ENCODE peak calls at places on chromosomes 11 and 22, in five cellular contexts. G is mesothelial cell of epicardium, N is Calu3, L is Karpas-422, R is occipital lobe. O is an unnamed sample.

GRCh38 chr11:32584921-32585320 is 1.3 kb downstream of the EIF3M start:
- DNase-seq in G (no peak), N (no peak), R (no peak), L (no peak), O (no peak)

GRCh38 chr11:114296190-114296978 is at the start of gene NNMT:
- DNase-seq in R (peak; percentile 6), N (peak; percentile 65), L (no peak), G (no peak), O (peak; percentile 96)

GRCh38 chr11:20754957-20755356 is 85.6 kb downstream of the NELL1 start:
- DNase-seq in R (no peak), G (no peak), L (peak; percentile 62), N (no peak), O (no peak)

GRCh38 chr11:124233376-124233775 is 7.5 kb upstream of the OR8G1 start:
- DNase-seq in G (no peak), R (no peak), N (no peak), L (no peak), O (no peak)

GRCh38 chr22:37181681-37182080 is 6.4 kb downstream of the C1QTNF6 start:
- DNase-seq in R (no peak), G (no peak), N (no peak), L (no peak), O (no peak)

GRCh38 chr11:6968816-6969215 is 42.6 kb downstream of the ZNF215 start:
- DNase-seq in N (no peak), L (no peak), G (no peak), R (no peak), O (no peak)

GRCh38 chr22:26017932-26018331 is 151.3 kb upstream of the SEZ6L start:
- DNase-seq in R (no peak), G (no peak), L (no peak), N (no peak), O (no peak)

GRCh38 chr22:27719535-27720227 is 81.9 kb downstream of the MN1 start:
- DNase-seq in G (no peak), N (no peak), L (peak; percentile 46), R (no peak), O (peak; percentile 13)

GRCh38 chr22:32926600-32926999 is 125.1 kb downstream of the TIMP3 start:
- DNase-seq in G (no peak), N (peak; percentile 34), R (no peak), L (peak; percentile 71), O (no peak)

GRCh38 chr11:1082346-1082727 is 7.7 kb downstream of the MUC2 start:
- DNase-seq in L (no peak), N (no peak), G (peak; percentile 33), R (no peak), O (no peak)

GRCh38 chr22:20591660-20592310 is 84.4 kb downstream of the MED15 start:
- DNase-seq in G (no peak), L (no peak), R (no peak), N (peak; percentile 48), O (peak; percentile 12)

GRCh38 chr11:12090761-12091261 is 19.6 kb upstream of the MICAL2 start:
- DNase-seq in L (no peak), N (peak; percentile 91), G (no peak), R (no peak), O (no peak)

GRCh38 chr11:37718431-37718999 is 1120.5 kb upstream of the RAG2 start:
- DNase-seq in G (no peak), R (no peak), N (no peak), L (no peak), O (peak; percentile 0)

GRCh38 chr11:131408011-131408640 is 37.7 kb downstream of the NTM start:
- DNase-seq in L (peak; percentile 76), R (no peak), N (no peak), G (no peak), O (no peak)

GRCh38 chr11:125662689-125663088 is 18.0 kb downstream of the ACRV1 start:
- DNase-seq in L (no peak), G (no peak), R (no peak), N (no peak), O (no peak)

GRCh38 chr22:41288245-41288946 is 2.4 kb upstream of the RANGAP1 start:
- DNase-seq in L (no peak), R (no peak), N (peak; percentile 59), G (no peak), O (no peak)

GRCh38 chr11:927871-928270 is 2.2 kb downstream of the AP2A2 start:
- DNase-seq in L (no peak), G (no peak), N (no peak), R (no peak), O (no peak)

GRCh38 chr22:46815896-46816721 is 53.7 kb downstream of the TBC1D22A start:
- DNase-seq in N (peak; percentile 27), R (no peak), L (no peak), G (no peak), O (no peak)

GRCh38 chr22:39942433-39943213 is 17.6 kb upstream of the TMA7B start:
- DNase-seq in G (no peak), R (no peak), N (no peak), L (no peak), O (no peak)

GRCh38 chr11:66272600-66272999 is 4.2 kb downstream of the RAB1B start:
- DNase-seq in G (no peak), L (no peak), N (no peak), R (no peak), O (no peak)

GRCh38 chr11:69216609-69217008 is 60.9 kb downstream of the SMIM38 start:
- DNase-seq in L (no peak), G (peak; percentile 32), N (no peak), R (no peak), O (no peak)

GRCh38 chr11:1231396-1232327 is 8.8 kb downstream of the MUC5B start:
- DNase-seq in L (no peak), G (no peak), N (no peak), R (no peak), O (no peak)

GRCh38 chr11:77073328-77074001 is 6.7 kb downstream of the CAPN5 start:
- DNase-seq in N (peak; percentile 73), R (peak; percentile 48), G (peak; percentile 56), L (no peak), O (peak; percentile 92)

GRCh38 chr11:69912161-69912910 is 93.1 kb upstream of the FGF3 start:
- DNase-seq in N (no peak), L (no peak), G (no peak), R (no peak), O (no peak)

GRCh38 chr11:38005597-38005996 is 1407.6 kb upstream of the RAG2 start:
- DNase-seq in L (no peak), G (no peak), N (no peak), R (no peak), O (peak; percentile 20)

GRCh38 chr11:2590951-2591754 is 108.6 kb downstream of the KCNQ1OT1 start:
- DNase-seq in N (no peak), R (peak; percentile 51), G (no peak), L (no peak), O (no peak)

GRCh38 chr11:47050284-47050683 is 113.7 kb downstream of the CSTPP1 start:
- DNase-seq in G (no peak), L (no peak), N (no peak), R (no peak), O (no peak)

GRCh38 chr11:11476499-11476898 is 123.4 kb upstream of the CSNK2A3 start:
- DNase-seq in N (no peak), R (no peak), L (no peak), G (no peak), O (no peak)

GRCh38 chr11:70496591-70497535 is 98.5 kb downstream of the CTTN start:
- DNase-seq in N (no peak), L (no peak), R (no peak), G (no peak), O (no peak)

GRCh38 chr11:100925935-100926334 is 203.7 kb downstream of the PGR start:
- DNase-seq in G (no peak), L (no peak), N (no peak), R (no peak), O (peak; percentile 14)